ENCODE peak calls at places on chromosome 6, in seven cellular contexts. B, E, W, D, P, N and C are unnamed samples.

GRCh38 chr6:16243055-16243454 is 4.7 kb downstream of the GMPR start:
- DNase-seq in B (no peak), E (peak), W (no peak), D (no peak), P (peak), N (no peak), C (no peak)

GRCh38 chr6:121305957-121306607 is 28.2 kb downstream of the TBC1D32 start:
- DNase-seq in B (no peak), E (peak), W (no peak), D (no peak), P (peak), N (no peak), C (peak)

GRCh38 chr6:118968416-118968815 is 33.5 kb upstream of the MCM9 start:
- DNase-seq in B (no peak), E (peak), W (no peak), D (no peak), P (peak), N (no peak), C (peak)

GRCh38 chr6:169592558-169592957 is 109.3 kb downstream of the WDR27 start:
- DNase-seq in B (no peak), E (peak), W (no peak), D (no peak), P (peak), N (no peak), C (no peak)

GRCh38 chr6:112562348-112563220 is 215.5 kb downstream of the RFPL4B start:
- DNase-seq in B (no peak), E (no peak), W (no peak), D (no peak), P (peak), N (no peak), C (no peak)

GRCh38 chr6:13194852-13195251 is 133.5 kb downstream of the TBC1D7 start:
- DNase-seq in B (peak), E (peak), W (no peak), D (no peak), P (peak), N (no peak), C (peak)

GRCh38 chr6:152745509-152746171 is 5.0 kb upstream of the VIP start:
- DNase-seq in B (no peak), E (no peak), W (no peak), D (no peak), P (no peak), N (no peak), C (no peak)

GRCh38 chr6:157887892-157888291 is 64.8 kb downstream of the SNX9 start:
- DNase-seq in B (no peak), E (no peak), W (no peak), D (no peak), P (no peak), N (no peak), C (peak)

GRCh38 chr6:7241709-7242645 is 71.0 kb downstream of the SSR1 start:
- DNase-seq in B (no peak), E (no peak), W (no peak), D (no peak), P (no peak), N (no peak), C (peak)

GRCh38 chr6:145087034-145087433 is 648.3 kb downstream of the EPM2A start:
- DNase-seq in B (no peak), E (peak), W (no peak), D (no peak), P (peak), N (no peak), C (peak)

DNA sequence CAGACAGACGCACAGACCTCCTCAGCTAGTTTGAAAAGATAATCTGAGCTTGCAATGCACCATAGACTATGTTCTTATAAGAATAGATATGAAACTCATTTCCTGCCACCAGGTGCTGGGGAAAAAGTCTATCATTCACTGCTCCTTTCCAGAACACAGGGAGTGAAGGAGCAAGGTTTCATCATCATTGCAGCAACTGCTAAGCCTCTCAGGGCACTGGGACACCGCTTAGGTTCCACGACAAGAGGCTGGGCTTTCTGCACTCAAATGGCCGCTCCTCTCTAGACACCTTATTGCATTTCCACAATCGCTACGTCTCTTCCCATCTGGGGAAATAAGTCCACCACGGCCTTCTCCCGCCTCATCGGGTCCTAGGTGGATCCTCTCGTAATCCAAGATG is 418.5 kb upstream of the JARID2 start:
- DNase-seq in B (no peak), E (no peak), W (no peak), D (no peak), P (no peak), N (no peak), C (no peak)
- H3K4me3 ChIP-seq in B (no peak), E (no peak), W (no peak), D (no peak), P (no peak), N (no peak), C (no peak)

GRCh38 chr6:110401585-110402176 is 13.7 kb downstream of the DDO start:
- DNase-seq in B (no peak), E (no peak), W (no peak), D (no peak), P (no peak), N (no peak), C (no peak)

GRCh38 chr6:110398778-110399177 is 16.6 kb downstream of the DDO start:
- DNase-seq in B (no peak), E (peak), W (no peak), D (no peak), P (no peak), N (no peak), C (no peak)

GRCh38 chr6:110395221-110395620 is 20.2 kb downstream of the DDO start:
- DNase-seq in B (no peak), E (no peak), W (no peak), D (no peak), P (no peak), N (no peak), C (no peak)

GRCh38 chr6:110400208-110400607 is 15.2 kb downstream of the DDO start:
- DNase-seq in B (peak), E (no peak), W (no peak), D (no peak), P (no peak), N (peak), C (no peak)

DNA sequence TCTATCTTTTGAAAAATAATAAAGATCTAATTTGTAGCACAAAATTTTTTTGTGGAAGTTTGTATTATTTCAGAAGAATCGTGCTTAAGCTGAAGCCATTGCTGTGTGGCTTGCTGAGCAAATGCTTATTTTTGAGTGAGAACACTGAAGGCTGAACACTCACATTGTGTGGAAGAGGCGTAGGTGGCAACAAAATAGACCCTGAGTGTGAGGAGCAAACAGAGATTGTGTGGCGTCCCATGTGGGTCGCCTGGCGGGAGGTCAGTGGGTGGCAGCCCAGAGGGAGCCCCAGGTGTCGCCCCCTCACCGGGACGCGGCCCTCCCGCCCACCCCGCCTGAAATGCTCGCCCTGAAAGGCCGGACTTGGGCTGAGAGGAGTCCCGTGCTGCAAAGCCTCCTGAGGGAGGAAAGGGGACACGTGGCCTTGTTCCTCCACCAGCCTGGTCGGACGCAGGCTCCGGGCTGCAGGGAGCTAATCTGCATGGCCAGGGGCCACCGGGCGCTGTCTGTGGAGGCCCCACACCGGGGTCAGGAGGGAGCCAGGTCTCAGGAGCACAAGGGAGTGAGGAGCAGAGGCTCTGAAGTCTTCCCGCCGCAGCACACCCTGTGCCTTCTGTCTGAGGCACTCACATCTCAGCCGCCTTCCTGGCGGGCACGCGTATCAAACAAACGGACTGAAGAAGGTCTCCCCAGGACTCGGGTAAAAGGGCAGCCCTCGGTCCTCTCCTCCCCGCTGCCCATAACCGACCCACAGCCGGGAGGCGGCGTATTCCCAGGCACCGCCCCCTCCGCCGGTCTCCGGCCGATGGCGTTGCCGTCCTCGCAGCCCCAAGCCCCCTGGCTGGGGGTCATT is 15.9 kb downstream of the DDO start:
- DNase-seq in B (peak), E (no peak), W (no peak), D (no peak), P (no peak), N (peak), C (no peak)
- H3K4me3 ChIP-seq in B (no peak), E (no peak), W (peak), D (peak), P (peak), N (peak), C (no peak)

GRCh38 chr6:151682251-151682650 is 125.2 kb upstream of the ESR1 start:
- DNase-seq in B (no peak), E (no peak), W (no peak), D (no peak), P (no peak), N (no peak), C (no peak)
- H3K4me3 ChIP-seq in B (no peak), E (no peak), W (no peak), D (no peak), P (no peak), N (no peak), C (no peak)

DNA sequence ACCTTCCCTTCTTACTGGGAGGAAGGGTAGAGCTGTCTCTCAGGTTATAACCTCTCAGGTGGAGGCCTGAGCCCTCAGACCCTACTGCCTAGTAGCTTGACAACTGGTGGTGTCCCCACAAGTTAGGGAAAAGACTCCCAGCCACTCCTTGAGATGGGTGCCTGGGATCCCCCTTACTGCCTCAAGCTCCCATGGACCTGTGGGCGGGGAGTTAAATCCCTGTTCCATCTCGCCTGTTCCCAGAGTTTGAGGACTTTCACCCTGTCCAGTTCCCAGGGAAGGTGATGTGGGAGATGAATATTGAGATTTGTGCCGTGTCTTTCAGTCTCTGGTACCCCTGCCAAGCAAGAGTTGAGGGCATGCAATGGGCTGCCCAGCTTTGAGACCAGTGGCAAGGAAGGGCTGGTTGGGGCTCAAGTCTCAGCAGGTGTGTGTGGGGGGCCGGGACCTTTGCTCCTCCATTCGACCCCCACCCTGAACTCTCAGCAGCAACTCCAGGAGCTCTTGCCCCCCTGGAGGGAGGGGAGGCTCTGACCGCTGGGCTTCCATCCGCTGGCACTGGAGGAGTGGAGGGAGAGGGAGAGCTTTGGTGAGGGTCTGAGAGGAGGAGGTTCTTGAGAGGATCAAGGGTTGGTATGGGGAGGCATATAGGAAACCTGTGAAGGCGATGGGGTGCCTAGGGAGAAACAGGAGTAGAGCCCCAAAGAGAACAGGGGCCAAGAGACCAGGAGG is 1.1 kb upstream of the PBX2 start:
- DNase-seq in B (no peak), E (no peak), W (no peak), D (no peak), P (no peak), N (peak), C (no peak)
- H3K4me3 ChIP-seq in B (no peak), E (no peak), W (peak), D (peak), P (no peak), N (peak), C (peak)

GRCh38 chr6:156789081-156789943 is 12.1 kb downstream of the ARID1B start:
- DNase-seq in B (no peak), E (no peak), W (no peak), D (no peak), P (no peak), N (no peak), C (no peak)

GRCh38 chr6:156787569-156788492 is 10.7 kb downstream of the ARID1B start:
- DNase-seq in B (no peak), E (no peak), W (no peak), D (no peak), P (no peak), N (no peak), C (no peak)

GRCh38 chr6:156791261-156791850 is 14.2 kb downstream of the ARID1B start:
- DNase-seq in B (no peak), E (peak), W (no peak), D (no peak), P (peak), N (no peak), C (no peak)

GRCh38 chr6:156793224-156793623 is 16.0 kb downstream of the ARID1B start:
- DNase-seq in B (no peak), E (no peak), W (no peak), D (no peak), P (no peak), N (no peak), C (no peak)

GRCh38 chr6:156790711-156791110 is 13.5 kb downstream of the ARID1B start:
- DNase-seq in B (no peak), E (no peak), W (no peak), D (no peak), P (no peak), N (no peak), C (no peak)
- H3K4me3 ChIP-seq in B (no peak), E (no peak), W (no peak), D (no peak), P (no peak), N (no peak), C (no peak)

GRCh38 chr6:40584741-40585140 is 2.4 kb downstream of the LRFN2 start:
- DNase-seq in B (no peak), E (no peak), W (no peak), D (no peak), P (no peak), N (no peak), C (no peak)

GRCh38 chr6:40583694-40584093 is 3.5 kb downstream of the LRFN2 start:
- DNase-seq in B (no peak), E (no peak), W (no peak), D (no peak), P (no peak), N (no peak), C (no peak)

GRCh38 chr6:40585661-40586269 is 1.4 kb downstream of the LRFN2 start:
- DNase-seq in B (peak), E (no peak), W (no peak), D (no peak), P (no peak), N (no peak), C (no peak)

GRCh38 chr6:40586369-40586768 is 795 bp downstream of the LRFN2 start:
- DNase-seq in B (peak), E (no peak), W (no peak), D (no peak), P (no peak), N (no peak), C (no peak)

DNA sequence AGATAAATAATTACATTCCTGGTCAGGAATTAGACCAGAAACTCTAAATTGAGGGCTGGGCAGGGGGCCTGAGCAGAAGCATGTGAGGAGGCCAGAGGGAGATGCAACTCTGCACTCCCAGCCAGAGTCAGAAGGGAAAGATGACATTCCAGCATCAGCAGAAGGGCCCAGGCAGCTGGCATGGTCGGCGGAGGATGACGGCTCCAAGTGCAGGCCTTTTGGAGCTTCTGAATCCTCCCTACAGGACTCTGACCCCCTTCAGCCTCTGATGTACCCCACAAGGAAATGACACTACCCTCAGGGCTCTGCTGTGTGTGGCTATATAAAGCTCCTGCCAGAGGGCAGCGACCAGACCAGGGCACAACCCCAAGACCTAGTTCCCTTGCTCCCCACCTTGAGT is 1.9 kb downstream of the LRFN2 start:
- DNase-seq in B (no peak), E (no peak), W (no peak), D (no peak), P (no peak), N (no peak), C (no peak)
- H3K4me3 ChIP-seq in B (no peak), E (no peak), W (no peak), D (no peak), P (no peak), N (no peak), C (no peak)

DNA sequence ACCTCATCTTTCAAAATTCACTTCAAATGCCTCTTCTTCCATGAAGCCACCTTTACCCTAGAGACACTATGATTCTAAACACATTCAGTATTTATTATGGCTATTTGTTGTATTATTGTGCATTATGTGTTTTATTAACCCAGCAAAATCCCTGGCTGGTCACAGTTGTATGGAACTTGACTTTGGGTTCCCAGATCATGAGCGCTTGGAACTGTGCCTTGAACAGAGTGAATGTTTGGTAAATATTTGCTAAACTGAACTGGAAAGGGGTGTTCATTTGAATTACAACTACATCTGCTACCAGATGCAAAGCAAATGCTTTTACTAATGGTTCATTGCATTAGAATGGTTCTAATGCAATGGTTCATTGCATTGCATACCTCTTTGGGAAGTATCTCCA is 259.8 kb downstream of the PKHD1 start:
- DNase-seq in B (no peak), E (no peak), W (no peak), D (no peak), P (no peak), N (no peak), C (no peak)
- H3K4me3 ChIP-seq in B (no peak), E (no peak), W (no peak), D (no peak), P (no peak), N (no peak), C (no peak)

GRCh38 chr6:128598561-128598960 is 78.2 kb upstream of the PTPRK start:
- DNase-seq in B (no peak), E (peak), W (no peak), D (no peak), P (no peak), N (no peak), C (no peak)

GRCh38 chr6:128597956-128598355 is 77.6 kb upstream of the PTPRK start:
- DNase-seq in B (no peak), E (peak), W (no peak), D (no peak), P (no peak), N (no peak), C (no peak)

GRCh38 chr6:128600397-128600951 is 80.1 kb upstream of the PTPRK start:
- DNase-seq in B (no peak), E (peak), W (no peak), D (no peak), P (peak), N (no peak), C (peak)

GRCh38 chr6:128599036-128599435 is 78.6 kb upstream of the PTPRK start:
- DNase-seq in B (no peak), E (peak), W (no peak), D (no peak), P (no peak), N (no peak), C (no peak)

DNA sequence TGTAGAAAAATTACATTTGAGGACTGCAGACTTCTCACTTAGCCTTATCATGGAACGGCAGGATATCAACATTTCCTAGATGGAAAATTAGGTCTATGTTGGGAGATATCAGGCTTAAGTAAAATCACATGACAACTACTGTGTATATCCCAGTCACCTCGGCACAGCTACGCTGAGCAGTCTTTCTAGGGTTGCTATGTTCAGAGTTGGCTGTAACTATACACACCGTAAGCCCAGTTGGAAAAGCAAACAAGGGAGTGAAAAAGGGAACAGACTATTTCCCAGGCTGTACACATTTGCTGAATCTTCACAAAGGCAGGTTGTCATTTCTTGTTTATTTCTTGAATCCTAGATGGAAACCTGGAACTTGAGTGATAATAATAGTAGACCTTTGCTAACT is 80.7 kb upstream of the PTPRK start:
- DNase-seq in B (no peak), E (no peak), W (no peak), D (no peak), P (no peak), N (no peak), C (no peak)
- H3K4me3 ChIP-seq in B (no peak), E (no peak), W (no peak), D (no peak), P (no peak), N (no peak), C (no peak)

DNA sequence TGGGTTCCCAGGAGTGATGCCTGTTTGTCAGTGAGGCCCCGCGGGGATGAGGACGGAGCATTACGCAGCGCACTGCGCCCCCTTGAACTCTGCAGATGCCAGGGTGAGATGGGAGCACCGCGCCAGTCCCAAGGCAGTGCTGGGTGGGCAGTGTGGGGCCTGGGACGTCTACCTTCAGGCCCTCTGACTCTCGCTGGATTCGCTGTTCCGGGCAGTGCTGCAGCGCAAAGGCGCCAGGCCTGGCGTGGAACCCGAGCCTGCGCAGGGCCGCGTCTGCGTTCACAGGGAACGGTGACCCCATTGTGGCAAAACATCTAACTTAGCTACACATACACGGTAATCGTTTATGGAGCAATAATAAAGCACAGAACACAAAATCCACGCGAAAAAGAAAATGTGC is 257.3 kb downstream of the QKI start:
- DNase-seq in B (no peak), E (no peak), W (no peak), D (no peak), P (no peak), N (no peak), C (no peak)
- H3K4me3 ChIP-seq in B (no peak), E (no peak), W (no peak), D (no peak), P (no peak), N (no peak), C (no peak)